ENCODE peak calls at places on chromosomes 11 and 22, in ten cellular contexts. V is NCI-H1105 treated with DMSO at 0.1 percent for 48 hours; L is activated T-cell treated with anti-CD3 and anti-CD28 coated beads, Interleukin-2, amount 50 U/mL, for 4 hours; O is kidney; G is iPS-NIHi11; F is body of pancreas; T is amniotic stem cell; A is stimulated activated CD4-positive, alpha-beta T cell treated with anti-CD3 and anti-CD28 coated beads, Interleukin-4, amount 100 ng/mL, for 4 hours; M is glomerular endothelial cell; U is tibial nerve. K is an unnamed sample.

GRCh38 chr11:1997755-1998154 is at the start of gene H19:
- DNase-seq in V (no peak), L (no peak), O (no peak), G (no peak), F (no peak), T (no peak), A (no peak), M (no peak), U (no peak), K (no peak)

GRCh38 chr11:73072935-73073481 is 69.1 kb downstream of the FCHSD2 start:
- DNase-seq in V (no peak), L (no peak), O (no peak), G (no peak), F (no peak), T (no peak), A (no peak), M (peak), U (no peak), K (no peak)

GRCh38 chr11:112949781-112950575 is 11.2 kb upstream of the NCAM1 start:
- DNase-seq in V (no peak), L (no peak), O (no peak), G (no peak), F (no peak), T (no peak), A (no peak), M (no peak), U (no peak), K (no peak)

GRCh38 chr22:25318081-25318823 is 98.8 kb downstream of the CRYBB2 start:
- DNase-seq in V (no peak), L (no peak), O (no peak), G (no peak), F (no peak), T (no peak), A (no peak), M (no peak), U (no peak), K (no peak)

GRCh38 chr11:75572744-75573143 is 10.7 kb downstream of the SERPINH1 start:
- DNase-seq in V (no peak), L (no peak), O (no peak), G (no peak), F (no peak), T (no peak), A (no peak), M (no peak), U (no peak), K (no peak)

GRCh38 chr11:20097319-20098221 is 62.7 kb downstream of the DBX1 start:
- DNase-seq in V (peak), L (no peak), O (no peak), G (no peak), F (no peak), T (peak), A (no peak), M (peak), U (no peak), K (no peak)

GRCh38 chr11:45580399-45580798 is 85.0 kb downstream of the CHST1 start:
- DNase-seq in V (no peak), L (no peak), O (no peak), G (peak), F (no peak), T (no peak), A (no peak), M (peak), U (no peak), K (peak)

GRCh38 chr22:36986242-36986821 is 32.9 kb downstream of the TST start:
- DNase-seq in V (no peak), L (peak), O (no peak), G (peak), F (peak), T (no peak), A (peak), M (no peak), U (no peak), K (no peak)

GRCh38 chr22:50443202-50443601 is 31.6 kb downstream of the SBF1 start:
- DNase-seq in V (no peak), L (no peak), O (peak), G (no peak), F (no peak), T (no peak), A (no peak), M (no peak), U (no peak), K (no peak)